ENCODE peak calls at places on chromosomes 5 and 9, in four cellular contexts. G is suprapubic skin, H is HepG2, P is fibroblast of the aortic adventitia. S is an unnamed sample.

GRCh38 chr5:17302590-17302989 is 85.2 kb downstream of the BASP1 start:
- DNase-seq in G (no peak), H (no peak), P (peak; percentile 98), S (no peak)

GRCh38 chr9:123120131-123120530 is 86.7 kb downstream of the GPR21 start:
- DNase-seq in G (no peak), H (no peak), P (no peak), S (no peak)

GRCh38 chr9:84121991-84122523 is 141.5 kb downstream of the RMI1 start:
- DNase-seq in G (no peak), H (no peak), P (peak; percentile 12), S (no peak)

GRCh38 chr5:91272858-91273257 is 110.3 kb downstream of the ARRDC3 start:
- DNase-seq in G (no peak), H (peak; percentile 9), P (peak; percentile 19), S (no peak)

GRCh38 chr9:34262971-34263370 is 66.1 kb downstream of the KIF24 start:
- DNase-seq in G (no peak), H (no peak), P (no peak), S (no peak)

GRCh38 chr5:94031631-94032030 is 290.2 kb upstream of the POU5F2 start:
- DNase-seq in G (no peak), H (no peak), P (peak; percentile 24), S (peak; percentile 8)

GRCh38 chr5:179128976-179129375 is 68.8 kb downstream of the ZNF354C start:
- DNase-seq in G (peak; percentile 35), H (no peak), P (no peak), S (no peak)

GRCh38 chr5:119578937-119579336 is 50.4 kb upstream of the FAM170A start:
- DNase-seq in G (no peak), H (peak; percentile 63), P (peak; percentile 7), S (no peak)

GRCh38 chr5:1401681-1402096 is 43.6 kb downstream of the SLC6A3 start:
- DNase-seq in G (no peak), H (no peak), P (no peak), S (no peak)

GRCh38 chr9:129806126-129806525 is 3.1 kb downstream of the TOR1B start:
- DNase-seq in G (no peak), H (no peak), P (no peak), S (no peak)

GRCh38 chr9:132791699-132792240 is 86.3 kb downstream of the AK8 start:
- DNase-seq in G (no peak), H (no peak), P (no peak), S (no peak)

GRCh38 chr5:7668161-7668560 is 182.8 kb downstream of the CFAP90 start:
- DNase-seq in G (no peak), H (no peak), P (no peak), S (no peak)

GRCh38 chr9:93302586-93303257 is 118.8 kb downstream of the WNK2 start:
- DNase-seq in G (peak; percentile 57), H (peak; percentile 73), P (peak; percentile 56), S (peak; percentile 15)

GRCh38 chr5:124888622-124889521 is 142.4 kb upstream of the ZNF608 start:
- DNase-seq in G (no peak), H (no peak), P (no peak), S (no peak)

GRCh38 chr9:135514342-135515082 is 6.7 kb upstream of the LCN1 start:
- DNase-seq in G (peak; percentile 33), H (no peak), P (no peak), S (no peak)

GRCh38 chr9:26261503-26262330 is 583.5 kb upstream of the TUSC1 start:
- DNase-seq in G (no peak), H (no peak), P (peak; percentile 79), S (no peak)

GRCh38 chr9:128249558-128249913 is 26.3 kb downstream of the GOLGA2 start:
- DNase-seq in G (no peak), H (no peak), P (no peak), S (no peak)

GRCh38 chr5:10538789-10539684 is 24.8 kb upstream of the ANKRD33B start:
- DNase-seq in G (no peak), H (no peak), P (no peak), S (peak; percentile 81)

GRCh38 chr9:110919609-110920008 is 118.7 kb downstream of the LPAR1 start:
- DNase-seq in G (no peak), H (no peak), P (peak; percentile 92), S (no peak)

GRCh38 chr5:179217356-179217755 is 127.9 kb downstream of the ADAMTS2 start:
- DNase-seq in G (no peak), H (no peak), P (no peak), S (no peak)

GRCh38 chr5:100900142-100900795 is 2.8 kb downstream of the ST8SIA4 start:
- DNase-seq in G (peak; percentile 59), H (no peak), P (peak; percentile 23), S (no peak)

GRCh38 chr5:66828551-66829421 is 232.6 kb downstream of the MAST4 start:
- DNase-seq in G (peak; percentile 72), H (peak; percentile 7), P (peak; percentile 69), S (no peak)

GRCh38 chr9:121173501-121173900 is 28.2 kb downstream of the RAB14 start:
- DNase-seq in G (no peak), H (no peak), P (no peak), S (no peak)

GRCh38 chr9:72614057-72614456 is 92.6 kb downstream of the TMC1 start:
- DNase-seq in G (no peak), H (no peak), P (no peak), S (no peak)

GRCh38 chr5:380701-381309 is 59.3 kb downstream of the AHRR start:
- DNase-seq in G (peak; percentile 22), H (no peak), P (peak; percentile 70), S (no peak)

GRCh38 chr9:98360176-98360708 is 104.8 kb upstream of the TBC1D2 start:
- DNase-seq in G (no peak), H (no peak), P (no peak), S (no peak)

GRCh38 chr5:52657231-52657645 is 130.5 kb upstream of the ITGA1 start:
- DNase-seq in G (no peak), H (peak; percentile 18), P (peak; percentile 69), S (peak; percentile 38)

GRCh38 chr5:154015071-154015693 is 23.5 kb downstream of the FAM114A2 start:
- DNase-seq in G (no peak), H (no peak), P (no peak), S (no peak)

GRCh38 chr5:93607367-93608258 is 24.6 kb downstream of the NR2F1 start:
- DNase-seq in G (no peak), H (peak; percentile 44), P (peak; percentile 69), S (no peak)

GRCh38 chr5:38718874-38719391 is 126.9 kb upstream of the OSMR start:
- DNase-seq in G (no peak), H (no peak), P (peak; percentile 49), S (no peak)

GRCh38 chr9:89249001-89249400 is 62.0 kb upstream of the CKS2 start:
- DNase-seq in G (no peak), H (no peak), P (no peak), S (no peak)

GRCh38 chr5:1952456-1953099 is 69.9 kb upstream of the IRX4 start:
- DNase-seq in G (no peak), H (no peak), P (no peak), S (no peak)

GRCh38 chr5:94442971-94443370 is 175.4 kb downstream of the KIAA0825 start:
- DNase-seq in G (no peak), H (no peak), P (no peak), S (no peak)

GRCh38 chr9:88258012-88258411 is 119.7 kb upstream of the SPATA31C2 start:
- DNase-seq in G (no peak), H (no peak), P (peak; percentile 71), S (no peak)

GRCh38 chr9:83299556-83299955 is 236.6 kb upstream of the RASEF start:
- DNase-seq in G (no peak), H (no peak), P (peak; percentile 28), S (no peak)

GRCh38 chr5:180783340-180784052 is 19.1 kb downstream of the MGAT1 start:
- DNase-seq in G (no peak), H (no peak), P (no peak), S (no peak)

GRCh38 chr5:180782748-180783147 is 19.9 kb downstream of the MGAT1 start:
- DNase-seq in G (no peak), H (no peak), P (no peak), S (no peak)

GRCh38 chr5:180785794-180786221 is 16.8 kb downstream of the MGAT1 start:
- DNase-seq in G (no peak), H (no peak), P (peak; percentile 80), S (no peak)

GRCh38 chr5:180785151-180785781 is 17.3 kb downstream of the MGAT1 start:
- DNase-seq in G (no peak), H (peak; percentile 51), P (peak; percentile 66), S (no peak)

DNA sequence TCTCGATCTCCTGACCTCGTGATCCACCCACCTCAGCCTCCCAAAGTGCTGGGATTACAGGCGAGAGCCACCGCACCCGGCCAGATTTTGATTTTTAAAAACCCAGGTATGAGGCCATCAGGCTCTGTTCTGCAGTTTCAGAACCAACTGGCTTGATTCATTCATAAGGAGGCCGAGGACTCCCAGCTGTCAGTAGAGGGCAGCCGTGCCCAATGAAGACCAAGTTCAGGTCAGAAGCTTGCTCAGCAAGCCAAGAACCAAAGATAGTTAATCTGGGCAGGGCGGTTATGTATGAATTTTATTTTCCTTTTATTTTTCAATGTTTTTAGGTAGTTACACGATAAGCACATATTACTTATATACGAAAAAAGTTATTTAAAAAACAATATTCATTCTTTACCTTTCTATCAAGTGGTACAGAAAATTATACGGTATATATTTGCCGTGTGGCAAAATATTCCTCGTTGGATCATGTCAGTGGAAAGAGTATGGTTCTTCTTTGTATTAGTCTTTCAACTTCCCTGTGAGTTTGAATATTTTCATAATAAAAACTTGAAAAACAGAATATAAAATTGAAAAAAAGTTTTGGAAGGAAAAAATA is 18.0 kb downstream of the MGAT1 start:
- DNase-seq in G (no peak), H (peak; percentile 70), P (peak; percentile 90), S (peak; percentile 69)
- TF ChIP-seq CTCF in G (peak; percentile 53), H (peak; percentile 87), P (peak; percentile 85), S (peak; percentile 91)

GRCh38 chr5:139689631-139690384 is 41.7 kb downstream of the CXXC5 start:
- DNase-seq in G (no peak), H (no peak), P (peak; percentile 55), S (no peak)
- TF ChIP-seq CTCF in G (peak; percentile 43), H (peak; percentile 63), P (peak; percentile 51), S (peak; percentile 83)

GRCh38 chr5:171387255-171387969 is at the start of gene NPM1:
- DNase-seq in G (peak; percentile 97), H (peak; percentile 95), P (peak; percentile 98), S (peak; percentile 96)

GRCh38 chr5:171388816-171389168 is 1.1 kb downstream of the NPM1 start:
- DNase-seq in G (no peak), H (no peak), P (no peak), S (no peak)

GRCh38 chr5:171386006-171386671 is 1.5 kb upstream of the NPM1 start:
- DNase-seq in G (no peak), H (no peak), P (no peak), S (no peak)

GRCh38 chr5:171386861-171387254 is 791 bp upstream of the NPM1 start:
- DNase-seq in G (no peak), H (no peak), P (no peak), S (no peak)

GRCh38 chr5:171387970-171388815 is 544 bp downstream of the NPM1 start:
- DNase-seq in G (peak; percentile 88), H (peak; percentile 56), P (peak; percentile 73), S (peak; percentile 33)
- TF ChIP-seq CTCF in G (no peak), H (no peak), P (no peak), S (no peak)

GRCh38 chr9:126386088-126386487 is 59.5 kb downstream of the MVB12B start:
- DNase-seq in G (no peak), H (peak; percentile 37), P (no peak), S (no peak)
- TF ChIP-seq CTCF in G (no peak), H (peak; percentile 70), P (peak; percentile 21), S (peak; percentile 57)

S was measured in LNCaP clone FGC.